ENCODE peak calls at places on chromosome 9, in nine cellular contexts. S is neuronal stem cell; J is tibial nerve; B is uterus; D is heart left ventricle; C is CD8-positive, alpha-beta T cell; W is kidney; E is psoas muscle; P is A673. M is an unnamed sample.

GRCh38 chr9:130166399-130166798 is 5.8 kb upstream of the NCS1 start:
- DNase-seq in S (no peak), J (no peak), B (no peak), D (no peak), C (no peak), W (no peak), E (no peak), P (no peak), M (no peak)

GRCh38 chr9:130943780-130944179 is 4.7 kb upstream of the FIBCD1 start:
- DNase-seq in S (no peak), J (no peak), B (no peak), D (no peak), C (no peak), W (no peak), E (no peak), P (no peak), M (no peak)

GRCh38 chr9:107422189-107422802 is 67.3 kb downstream of the KLF4 start:
- DNase-seq in S (peak), J (peak), B (peak), D (peak), C (no peak), W (peak), E (peak), P (peak), M (peak)

GRCh38 chr9:77085416-77085815 is 66.0 kb downstream of the FOXB2 start:
- DNase-seq in S (no peak), J (no peak), B (no peak), D (no peak), C (no peak), W (no peak), E (no peak), P (no peak), M (no peak)

GRCh38 chr9:38360880-38361836 is 31.3 kb upstream of the ALDH1B1 start:
- DNase-seq in S (no peak), J (no peak), B (peak), D (no peak), C (no peak), W (no peak), E (no peak), P (no peak), M (no peak)

GRCh38 chr9:69213647-69214046 is 39.6 kb downstream of the TJP2 start:
- DNase-seq in S (no peak), J (no peak), B (no peak), D (no peak), C (no peak), W (no peak), E (no peak), P (no peak), M (no peak)

GRCh38 chr9:91948061-91948422 is 2.0 kb downstream of the ROR2 start:
- DNase-seq in S (peak), J (no peak), B (no peak), D (no peak), C (no peak), W (no peak), E (no peak), P (peak), M (no peak)

GRCh38 chr9:126009047-126009446 is 261.9 kb downstream of the PBX3 start:
- DNase-seq in S (no peak), J (no peak), B (no peak), D (no peak), C (no peak), W (no peak), E (no peak), P (no peak), M (no peak)

GRCh38 chr9:33081128-33081851 is 4.8 kb upstream of the SMU1 start:
- DNase-seq in S (peak), J (no peak), B (peak), D (no peak), C (peak), W (no peak), E (peak), P (peak), M (no peak)

GRCh38 chr9:84212224-84212623 is 128.3 kb downstream of the SLC28A3 start:
- DNase-seq in S (no peak), J (no peak), B (no peak), D (no peak), C (no peak), W (no peak), E (no peak), P (no peak), M (no peak)

GRCh38 chr9:136653323-136654064 is 9.2 kb upstream of the EGFL7 start:
- DNase-seq in S (no peak), J (no peak), B (no peak), D (no peak), C (no peak), W (peak), E (no peak), P (no peak), M (no peak)

GRCh38 chr9:72025956-72026355 is 34.5 kb downstream of the C9orf57 start:
- DNase-seq in S (no peak), J (no peak), B (no peak), D (no peak), C (no peak), W (no peak), E (no peak), P (no peak), M (no peak)

GRCh38 chr9:696332-697090 is 145.0 kb upstream of the DMRT1 start:
- DNase-seq in S (no peak), J (no peak), B (peak), D (no peak), C (no peak), W (no peak), E (no peak), P (peak), M (peak)

GRCh38 chr9:70413798-70414775 is at the start of gene KLF9:
- DNase-seq in S (peak), J (peak), B (peak), D (peak), C (peak), W (peak), E (peak), P (peak), M (peak)

GRCh38 chr9:114889802-114890224 is 40.6 kb downstream of the TNFSF8 start:
- DNase-seq in S (no peak), J (no peak), B (no peak), D (no peak), C (no peak), W (no peak), E (no peak), P (no peak), M (no peak)

GRCh38 chr9:5848372-5848882 is 15.5 kb upstream of the ERMP1 start:
- DNase-seq in S (no peak), J (no peak), B (no peak), D (no peak), C (no peak), W (no peak), E (no peak), P (no peak), M (no peak)

GRCh38 chr9:33225319-33226152 is 14.4 kb upstream of the SPINK4 start:
- DNase-seq in S (peak), J (peak), B (peak), D (no peak), C (peak), W (no peak), E (no peak), P (peak), M (peak)

GRCh38 chr9:87643778-87644570 is 81.9 kb upstream of the CTSL start:
- DNase-seq in S (no peak), J (no peak), B (no peak), D (no peak), C (no peak), W (no peak), E (no peak), P (no peak), M (no peak)
- H3K27ac ChIP-seq in S (peak), J (no peak), B (no peak), D (no peak), C (no peak), W (no peak), E (no peak), P (peak), M (no peak)

DNA sequence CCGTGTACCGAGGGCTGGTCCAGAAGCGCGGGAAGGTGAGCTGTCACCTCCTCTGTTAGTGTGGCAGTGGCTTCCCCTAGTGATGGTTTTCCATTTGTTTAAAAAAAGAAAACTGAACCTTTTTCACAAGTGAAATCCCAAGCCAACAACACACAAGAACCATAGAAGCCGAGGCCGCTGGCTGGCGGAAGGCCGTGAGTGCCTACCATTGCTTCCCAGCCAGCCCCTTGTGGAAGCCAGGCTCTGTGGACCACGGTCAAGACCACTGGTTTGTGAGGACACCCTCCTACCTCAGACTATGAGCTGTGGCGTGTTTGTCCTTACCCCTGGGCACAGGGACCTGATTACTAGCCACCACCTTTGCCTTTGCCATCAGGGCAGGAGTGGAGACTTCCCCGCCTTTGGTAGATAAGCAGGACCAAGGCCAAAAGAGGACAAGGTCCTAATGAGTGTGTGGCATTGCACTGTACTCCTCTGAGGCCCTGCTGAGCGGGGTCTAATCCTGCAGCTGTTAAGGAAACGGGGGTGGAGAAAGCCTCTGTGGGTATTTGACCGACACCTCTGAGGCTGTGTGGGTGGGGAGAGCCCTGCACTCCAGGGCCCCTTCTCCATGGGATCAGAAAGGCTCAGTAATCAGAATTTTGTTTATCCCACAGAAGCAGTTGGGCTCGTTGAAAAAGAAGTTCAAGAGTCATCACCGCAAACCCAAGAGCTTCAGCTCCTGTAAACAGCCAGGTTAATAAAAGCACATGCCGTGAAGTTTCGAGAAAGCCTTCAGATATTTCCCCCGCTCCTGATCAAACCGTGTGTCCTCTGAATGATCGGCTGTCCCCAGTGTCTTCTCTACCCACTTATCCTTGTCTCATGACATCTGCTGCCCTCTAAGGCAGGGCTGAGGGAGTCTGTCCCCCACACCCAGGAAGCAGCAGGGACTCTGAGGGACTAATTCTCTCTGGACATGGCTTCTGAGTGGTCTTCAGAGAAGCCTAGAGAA is 4.3 kb downstream of the SURF2 start:
- DNase-seq in S (no peak), J (no peak), B (no peak), D (no peak), C (no peak), W (no peak), E (no peak), P (peak), M (no peak)
- H3K27ac ChIP-seq in S (no peak), J (no peak), B (no peak), D (no peak), C (no peak), W (no peak), E (no peak), P (peak), M (no peak)

DNA sequence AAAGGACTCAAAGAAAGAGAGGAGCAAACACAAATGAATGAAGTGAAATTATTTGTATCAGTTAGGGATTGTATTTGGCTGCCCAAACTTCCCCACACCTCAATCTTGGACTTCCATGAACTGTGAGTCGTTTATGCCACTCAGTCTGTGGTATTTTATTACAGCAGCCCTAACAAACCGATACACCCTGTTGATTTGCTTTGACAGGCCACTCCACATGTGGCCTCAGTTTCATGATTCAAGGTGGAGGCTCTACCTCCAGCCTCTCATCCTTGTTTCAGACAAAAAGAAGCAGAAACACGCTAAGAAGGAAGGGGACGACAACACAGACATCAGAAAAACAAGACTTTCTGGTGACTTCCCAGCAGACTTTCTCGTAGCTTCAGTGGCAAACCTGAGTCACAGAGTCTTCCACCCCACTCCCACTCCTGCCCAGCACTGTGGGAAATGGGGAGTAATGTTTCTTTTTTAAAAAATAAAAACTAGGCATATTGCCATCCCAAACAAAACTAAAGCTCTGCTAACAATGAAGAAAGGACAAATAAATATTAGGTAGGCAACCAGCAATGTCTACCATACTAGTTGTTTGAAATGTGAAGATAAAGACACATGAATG is 52.2 kb upstream of the ABCA1 start:
- DNase-seq in S (no peak), J (no peak), B (no peak), D (no peak), C (no peak), W (no peak), E (no peak), P (no peak), M (no peak)
- H3K27ac ChIP-seq in S (no peak), J (no peak), B (no peak), D (no peak), C (no peak), W (no peak), E (no peak), P (no peak), M (no peak)

DNA sequence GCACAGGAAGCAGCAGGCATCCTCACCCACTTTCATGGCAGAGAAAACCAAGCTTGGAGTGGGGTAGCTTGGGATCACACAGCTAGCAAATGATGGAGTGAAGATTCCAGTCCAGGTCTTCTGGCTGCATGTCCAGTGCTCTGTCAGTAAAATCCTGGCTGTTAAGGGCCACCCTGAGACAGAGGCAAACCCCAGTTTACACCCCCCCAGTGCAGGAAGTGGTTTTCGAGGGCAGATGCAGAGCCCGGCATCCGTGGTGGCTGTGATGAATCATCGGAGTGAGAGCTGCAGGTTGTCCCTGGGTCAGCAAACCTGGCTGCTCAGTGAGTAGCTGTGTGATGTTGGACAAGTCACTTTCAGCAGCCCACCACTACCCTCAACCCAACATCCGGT is 115.3 kb downstream of the RGS3 start:
- DNase-seq in S (no peak), J (no peak), B (no peak), D (peak), C (peak), W (peak), E (no peak), P (no peak), M (peak)
- H3K27ac ChIP-seq in S (no peak), J (no peak), B (no peak), D (no peak), C (peak), W (peak), E (peak), P (no peak), M (peak)

GRCh38 chr9:109499631-109500120 is 1.6 kb upstream of the PTPN3 start:
- DNase-seq in S (peak), J (no peak), B (peak), D (peak), C (no peak), W (peak), E (peak), P (peak), M (peak)
- H3K27ac ChIP-seq in S (no peak), J (no peak), B (no peak), D (no peak), C (no peak), W (peak), E (no peak), P (no peak), M (peak)

GRCh38 chr9:134666801-134667200 is 25.2 kb downstream of the COL5A1 start:
- DNase-seq in S (no peak), J (no peak), B (no peak), D (no peak), C (no peak), W (no peak), E (no peak), P (no peak), M (no peak)
- H3K27ac ChIP-seq in S (no peak), J (no peak), B (no peak), D (no peak), C (no peak), W (no peak), E (no peak), P (no peak), M (no peak)